ENCODE peak calls at places on chromosomes 12 and 14, in six cellular contexts. M is AG10803, C is right lobe of liver, V is kidney epithelial cell, F is GM23338, L is thoracic aorta. K is an unnamed sample.

GRCh38 chr14:80954771-80955299 is 586 bp upstream of the TSHR start:
- DNase-seq in M (peak), C (peak), V (no peak), F (peak), L (peak), K (no peak)

GRCh38 chr12:1391722-1392121 is 202.7 kb downstream of the FBXL14 start:
- DNase-seq in M (no peak), C (no peak), V (no peak), F (peak), L (no peak), K (no peak)

GRCh38 chr12:67046062-67046461 is 223.1 kb upstream of the CAND1 start:
- DNase-seq in M (no peak), C (no peak), V (no peak), F (peak), L (no peak), K (no peak)

GRCh38 chr12:58804749-58805148 is 115.6 kb downstream of the LRIG3 start:
- DNase-seq in M (no peak), C (no peak), V (no peak), F (peak), L (no peak), K (no peak)

GRCh38 chr12:49342914-49343731 is 3.6 kb upstream of the DNAJC22 start:
- DNase-seq in M (no peak), C (peak), V (no peak), F (peak), L (no peak), K (no peak)

GRCh38 chr12:109959411-109960093 is 36.6 kb downstream of the GIT2 start:
- DNase-seq in M (no peak), C (peak), V (no peak), F (no peak), L (no peak), K (no peak)

GRCh38 chr12:1630081-1630826 is 1.2 kb downstream of the WNT5B start:
- DNase-seq in M (peak), C (peak), V (no peak), F (peak), L (no peak), K (no peak)

GRCh38 chr12:125159687-125160086 is 94.5 kb downstream of the AACS start:
- DNase-seq in M (no peak), C (no peak), V (no peak), F (peak), L (no peak), K (no peak)

GRCh38 chr12:127928615-127929014 is 338.4 kb upstream of the TMEM132C start:
- DNase-seq in M (peak), C (no peak), V (no peak), F (no peak), L (no peak), K (peak)

GRCh38 chr12:63805704-63806672 is 26.3 kb downstream of the RXYLT1 start:
- DNase-seq in M (no peak), C (peak), V (no peak), F (no peak), L (no peak), K (no peak)

GRCh38 chr14:75231320-75231719 is 47.3 kb upstream of the FOS start:
- DNase-seq in M (no peak), C (no peak), V (no peak), F (no peak), L (no peak), K (no peak)

GRCh38 chr12:106147956-106148355 is 9.2 kb upstream of the NUAK1 start:
- DNase-seq in M (no peak), C (peak), V (no peak), F (no peak), L (no peak), K (no peak)

GRCh38 chr12:16611146-16611545 is 5.2 kb upstream of the LMO3 start:
- DNase-seq in M (no peak), C (no peak), V (no peak), F (no peak), L (no peak), K (no peak)

GRCh38 chr12:97299867-97300266 is 162.7 kb upstream of the RMST start:
- DNase-seq in M (no peak), C (no peak), V (no peak), F (no peak), L (no peak), K (no peak)

GRCh38 chr14:33408291-33408690 is 469.6 kb downstream of the NPAS3 start:
- DNase-seq in M (no peak), C (no peak), V (no peak), F (no peak), L (no peak), K (no peak)

GRCh38 chr12:95881331-95881955 is 22.7 kb downstream of the SNRPF start:
- DNase-seq in M (peak), C (no peak), V (no peak), F (no peak), L (no peak), K (no peak)

GRCh38 chr12:88308825-88309224 is 166.7 kb downstream of the TMTC3 start:
- DNase-seq in M (peak), C (no peak), V (no peak), F (no peak), L (no peak), K (peak)

GRCh38 chr12:69619050-69619449 is 8.3 kb upstream of the LRRC10 start:
- DNase-seq in M (no peak), C (no peak), V (no peak), F (no peak), L (no peak), K (no peak)

GRCh38 chr12:10501031-10501430 is 4.7 kb upstream of the EIF2S3B start:
- DNase-seq in M (peak), C (no peak), V (no peak), F (no peak), L (no peak), K (no peak)
- TF ChIP-seq CTCF in M (peak), C (no peak), V (peak), F (no peak), L (no peak), K (no peak)

DNA sequence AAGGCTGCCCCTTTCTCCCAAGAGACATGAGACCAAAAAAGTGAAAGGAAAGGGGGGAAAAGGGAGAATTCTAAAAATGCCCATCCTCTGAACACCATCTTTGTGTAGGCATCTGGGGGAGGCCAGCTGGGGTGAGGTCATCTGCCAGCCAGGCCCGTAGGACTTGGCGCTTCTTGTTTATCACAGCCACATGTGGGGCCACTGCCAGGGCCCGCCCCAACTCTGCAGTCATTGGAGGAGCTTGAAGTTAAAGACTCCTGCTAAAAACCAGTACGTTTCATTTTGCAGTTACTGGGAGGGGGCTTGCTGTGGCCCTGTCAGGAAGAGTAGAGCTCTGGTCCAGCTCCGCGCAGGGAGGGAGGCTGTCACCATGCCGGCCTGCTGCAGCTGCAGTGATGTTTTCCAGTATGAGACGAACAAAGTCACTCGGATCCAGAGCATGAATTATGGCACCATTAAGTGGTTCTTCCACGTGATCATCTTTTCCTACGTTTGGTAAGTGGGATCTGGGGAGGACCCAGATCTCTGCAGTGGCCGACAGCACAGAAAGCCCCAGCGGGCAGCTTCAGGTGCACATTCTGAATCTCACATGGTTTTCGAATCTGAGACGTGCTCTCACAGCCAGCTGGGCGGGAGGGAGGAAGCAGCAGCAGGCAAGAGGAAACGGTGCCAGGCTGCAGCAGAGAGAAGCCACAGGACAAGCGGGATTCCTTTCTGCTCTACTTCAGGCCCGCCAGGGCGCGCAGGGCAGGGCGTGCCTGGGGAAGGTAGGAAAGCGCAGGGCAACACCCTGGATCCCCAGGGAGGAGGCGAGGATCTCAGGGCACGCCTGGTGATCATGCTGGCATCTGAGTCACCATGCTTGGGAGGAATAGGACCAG is at the start of gene P2RX7:
- DNase-seq in M (peak), C (peak), V (peak), F (peak), L (peak), K (no peak)
- H3K4me3 ChIP-seq in M (peak), C (peak), V (peak), F (peak), L (peak), K (peak)

DNA sequence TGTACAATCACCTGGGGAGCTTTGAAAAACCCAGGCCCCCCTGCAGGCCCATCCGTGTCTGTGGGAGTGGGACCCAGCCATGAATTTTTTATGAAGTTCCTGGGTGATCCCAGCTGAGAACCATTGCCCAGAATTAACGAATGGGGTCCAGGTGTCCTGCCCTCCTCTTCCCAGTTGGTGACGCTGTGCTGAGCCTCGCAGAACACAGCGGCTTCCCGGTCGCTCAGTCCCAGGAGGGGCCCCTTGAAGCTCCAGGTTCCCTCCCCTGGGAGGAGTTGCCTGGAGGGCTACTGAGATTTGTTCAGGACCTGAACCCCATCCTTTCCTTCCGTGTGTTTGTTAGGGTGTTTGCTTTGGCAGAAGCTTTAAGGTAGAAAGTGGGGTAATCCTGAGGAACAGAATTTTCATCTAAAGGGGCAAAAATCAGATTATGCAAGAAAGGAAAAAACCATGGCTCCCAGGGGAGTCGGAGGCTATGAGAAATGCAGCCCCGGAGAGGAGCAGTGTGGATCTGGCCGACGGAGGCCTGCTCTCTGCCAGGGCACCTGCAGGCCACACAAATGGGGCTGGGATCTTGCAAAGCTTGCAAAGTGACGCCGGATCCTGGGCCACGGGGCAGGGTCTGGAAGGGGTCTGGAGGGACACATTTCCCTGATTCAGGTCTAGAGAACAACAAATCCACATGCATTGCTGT is 164.7 kb upstream of the PRMT8 start:
- DNase-seq in M (no peak), C (no peak), V (no peak), F (peak), L (no peak), K (no peak)
- TF ChIP-seq CTCF in M (no peak), C (no peak), V (no peak), F (peak), L (no peak), K (no peak)

GRCh38 chr14:54396183-54396492 is 669 bp upstream of the CDKN3 start:
- DNase-seq in M (no peak), C (no peak), V (no peak), F (no peak), L (no peak), K (no peak)
- H3K4me3 ChIP-seq in M (peak), C (peak), V (peak), F (peak), L (peak), K (peak)

GRCh38 chr12:53964315-53964713 is 8.6 kb upstream of the HOXC11 start:
- DNase-seq in M (no peak), C (no peak), V (no peak), F (no peak), L (no peak), K (no peak)
- TF ChIP-seq CTCF in M (no peak), C (no peak), V (no peak), F (no peak), L (no peak), K (no peak)

GRCh38 chr14:25041484-25041883 is 8.5 kb downstream of the STXBP6 start:
- DNase-seq in M (no peak), C (no peak), V (no peak), F (no peak), L (no peak), K (no peak)
- H3K4me3 ChIP-seq in M (no peak), C (no peak), V (no peak), F (no peak), L (no peak), K (no peak)

GRCh38 chr12:80512781-80513180 is 68.7 kb downstream of the PTPRQ start:
- DNase-seq in M (no peak), C (no peak), V (no peak), F (peak), L (no peak), K (no peak)
- TF ChIP-seq CTCF in M (no peak), C (no peak), V (no peak), F (peak), L (no peak), K (no peak)

GRCh38 chr14:38107216-38107631 is 100.5 kb upstream of the SSTR1 start:
- DNase-seq in M (no peak), C (no peak), V (no peak), F (no peak), L (no peak), K (no peak)
- H3K4me3 ChIP-seq in M (no peak), C (no peak), V (no peak), F (no peak), L (no peak), K (no peak)

GRCh38 chr12:54689984-54690383 is 41.8 kb upstream of the DCD start:
- DNase-seq in M (no peak), C (no peak), V (no peak), F (peak), L (no peak), K (no peak)
- TF ChIP-seq CTCF in M (peak), C (no peak), V (peak), F (peak), L (no peak), K (no peak)

K was measured in AG04449.